ENCODE peak calls at places on chromosome 10, in eight cellular contexts. R, G, V, K, E, S, L and Z are unnamed samples.

GRCh38 chr10:128577958-128578750 is 451.9 kb upstream of the MKI67 start:
- DNase-seq in R (no peak), G (no peak), V (no peak), K (no peak), E (no peak), S (no peak), L (no peak), Z (no peak)

GRCh38 chr10:115417585-115418265 is 324.6 kb downstream of the ATRNL1 start:
- DNase-seq in R (peak; percentile 72), G (no peak), V (peak; percentile 47), K (no peak), E (peak; percentile 53), S (no peak), L (peak; percentile 72), Z (peak; percentile 23)

GRCh38 chr10:124604214-124605000 is 139.8 kb downstream of the FAM53B start:
- DNase-seq in R (no peak), G (no peak), V (no peak), K (peak; percentile 5), E (peak; percentile 72), S (peak; percentile 23), L (no peak), Z (no peak)

GRCh38 chr10:103699611-103700435 is 155.6 kb downstream of the SH3PXD2A start:
- DNase-seq in R (no peak), G (no peak), V (no peak), K (no peak), E (no peak), S (no peak), L (no peak), Z (no peak)

GRCh38 chr10:102408728-102409603 is 9.6 kb downstream of the PSD start:
- DNase-seq in R (peak; percentile 82), G (no peak), V (no peak), K (no peak), E (no peak), S (no peak), L (no peak), Z (no peak)

GRCh38 chr10:7705341-7705740 is 2.2 kb downstream of the ITIH2 start:
- DNase-seq in R (no peak), G (no peak), V (no peak), K (no peak), E (no peak), S (no peak), L (no peak), Z (no peak)

GRCh38 chr10:128000660-128001059 is 93.8 kb downstream of the PTPRE start:
- DNase-seq in R (no peak), G (no peak), V (no peak), K (peak; percentile 56), E (no peak), S (no peak), L (no peak), Z (peak; percentile 79)

GRCh38 chr10:103768345-103768744 is 87.0 kb downstream of the SH3PXD2A start:
- DNase-seq in R (no peak), G (no peak), V (no peak), K (no peak), E (no peak), S (no peak), L (no peak), Z (no peak)

GRCh38 chr10:5043716-5044115 is 40.1 kb upstream of the AKR1C2 start:
- DNase-seq in R (peak; percentile 69), G (peak; percentile 66), V (no peak), K (no peak), E (no peak), S (no peak), L (no peak), Z (no peak)

GRCh38 chr10:78991187-78991586 is 77.6 kb upstream of the ZMIZ1 start:
- DNase-seq in R (no peak), G (no peak), V (peak; percentile 77), K (no peak), E (no peak), S (no peak), L (peak; percentile 20), Z (no peak)

GRCh38 chr10:100534726-100535125 is 1.0 kb upstream of the HIF1AN start:
- DNase-seq in R (no peak), G (no peak), V (no peak), K (no peak), E (peak; percentile 71), S (no peak), L (no peak), Z (no peak)

GRCh38 chr10:110827872-110828271 is 43.9 kb upstream of the PDCD4 start:
- DNase-seq in R (no peak), G (no peak), V (no peak), K (no peak), E (no peak), S (no peak), L (no peak), Z (no peak)

GRCh38 chr10:103069453-103070331 is 123.4 kb downstream of the NT5C2 start:
- DNase-seq in R (peak; percentile 64), G (peak; percentile 62), V (peak; percentile 68), K (peak; percentile 36), E (peak; percentile 81), S (peak; percentile 30), L (peak; percentile 83), Z (no peak)

GRCh38 chr10:34415039-34415438 is 400.1 kb downstream of the PARD3 start:
- DNase-seq in R (no peak), G (no peak), V (no peak), K (no peak), E (no peak), S (no peak), L (no peak), Z (no peak)

DNA sequence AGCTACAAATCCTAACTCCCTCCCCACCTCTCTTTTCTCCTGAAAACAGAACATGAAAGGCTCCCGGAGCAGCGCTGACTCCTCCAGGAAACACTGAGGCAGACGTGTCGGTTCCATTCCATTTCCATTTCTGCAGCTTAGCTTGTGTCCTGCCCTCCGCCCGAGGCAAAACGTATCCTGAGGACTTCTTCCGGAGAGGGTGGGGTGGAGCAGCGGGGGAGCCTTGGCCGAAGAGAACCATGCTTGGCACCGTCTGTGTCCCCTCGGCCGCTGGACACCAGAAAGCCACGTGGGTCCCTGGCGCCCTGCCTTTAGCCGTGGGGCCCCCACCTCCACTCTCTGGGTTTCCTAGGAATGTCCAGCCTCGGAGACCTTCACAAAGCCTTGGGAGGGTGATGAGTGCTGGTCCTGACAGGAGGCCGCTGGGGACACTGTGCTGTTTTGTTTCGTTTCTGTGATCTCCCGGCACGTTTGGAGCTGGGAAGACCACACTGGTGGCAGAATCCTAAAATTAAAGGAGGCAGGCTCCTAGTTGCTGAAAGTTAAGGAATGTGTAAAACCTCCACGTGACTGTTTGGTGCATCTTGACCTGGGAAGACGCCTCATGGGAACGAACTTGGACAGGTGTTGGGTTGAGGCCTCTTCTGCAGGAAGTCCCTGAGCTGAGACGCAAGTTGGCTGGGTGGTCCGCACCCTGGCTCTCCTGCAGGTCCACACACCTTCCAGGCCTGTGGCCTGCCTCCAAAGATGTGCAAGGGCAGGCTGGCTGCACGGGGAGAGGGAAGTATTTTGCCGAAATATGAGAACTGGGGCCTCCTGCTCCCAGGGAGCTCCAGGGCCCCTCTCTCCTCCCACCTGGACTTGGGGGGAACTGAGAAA is 30.4 kb downstream of the PFKFB3 start:
- DNase-seq in R (no peak), G (no peak), V (no peak), K (no peak), E (no peak), S (no peak), L (no peak), Z (no peak)
- TF ChIP-seq CTCF in R (no peak), G (no peak), V (no peak), K (no peak), E (no peak), S (no peak), L (no peak), Z (no peak)

GRCh38 chr10:95285556-95285955 is 5.2 kb downstream of the PDLIM1 start:
- DNase-seq in R (no peak), G (no peak), V (no peak), K (no peak), E (no peak), S (no peak), L (no peak), Z (no peak)

GRCh38 chr10:95284807-95285206 is 6.0 kb downstream of the PDLIM1 start:
- DNase-seq in R (no peak), G (no peak), V (no peak), K (no peak), E (peak; percentile 33), S (no peak), L (peak; percentile 52), Z (no peak)

GRCh38 chr10:95287281-95287680 is 3.5 kb downstream of the PDLIM1 start:
- DNase-seq in R (peak; percentile 53), G (no peak), V (no peak), K (no peak), E (no peak), S (no peak), L (no peak), Z (no peak)

GRCh38 chr10:95288273-95288672 is 2.5 kb downstream of the PDLIM1 start:
- DNase-seq in R (no peak), G (no peak), V (no peak), K (no peak), E (no peak), S (no peak), L (no peak), Z (no peak)

DNA sequence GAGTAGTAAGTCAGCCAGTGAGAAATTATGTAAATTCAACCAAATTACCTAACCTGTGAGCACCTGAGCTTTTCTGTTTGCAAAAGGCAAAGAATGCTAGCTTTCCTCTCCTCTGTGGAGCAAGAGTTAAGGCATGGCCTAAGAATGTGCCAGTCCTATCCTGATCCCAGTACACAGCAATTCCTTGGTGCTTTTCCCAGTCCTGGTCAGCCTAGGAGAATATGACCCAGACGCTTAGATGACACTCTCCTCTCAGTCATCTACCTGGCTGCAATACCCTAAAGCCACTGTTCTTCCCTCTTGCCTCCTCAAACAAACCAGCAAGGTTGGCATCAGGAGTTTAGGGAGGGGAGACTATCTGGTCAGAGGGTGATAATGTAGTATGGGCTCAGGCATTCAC is 4.1 kb downstream of the PDLIM1 start:
- DNase-seq in R (no peak), G (no peak), V (no peak), K (no peak), E (no peak), S (no peak), L (no peak), Z (no peak)
- TF ChIP-seq CTCF in R (no peak), G (no peak), V (no peak), K (no peak), E (no peak), S (no peak), L (no peak), Z (no peak)

DNA sequence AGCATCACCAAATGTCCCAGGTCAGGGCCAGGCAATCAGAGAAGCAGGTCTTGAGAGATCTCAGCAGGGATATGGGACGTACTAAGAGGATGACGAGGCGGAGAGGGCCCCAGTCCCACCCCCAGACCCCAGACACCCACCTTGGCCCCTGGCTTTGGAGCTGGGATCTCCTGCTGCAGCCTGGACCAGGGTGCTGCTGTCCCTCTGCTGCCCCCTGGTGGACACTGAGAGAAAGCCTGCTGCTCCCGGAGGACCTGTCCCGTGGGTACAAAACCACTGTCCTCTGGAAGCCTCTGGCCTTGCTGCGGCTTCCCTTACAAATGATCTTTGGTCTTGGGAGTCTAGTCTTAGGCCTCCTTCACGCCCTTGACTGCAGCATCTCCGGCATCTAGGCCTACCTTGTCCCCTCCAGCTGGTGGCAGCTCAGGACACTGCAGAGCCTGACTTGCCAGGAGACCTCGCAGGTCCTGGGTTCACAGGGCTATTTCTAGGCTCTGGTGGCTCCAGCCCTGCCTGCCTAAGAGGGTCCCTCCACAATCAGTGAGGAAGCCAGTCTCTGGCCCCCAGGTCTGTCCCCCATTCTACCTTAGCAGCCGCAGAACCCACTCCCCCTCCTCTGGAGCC is 97.1 kb downstream of the RGS10 start:
- DNase-seq in R (peak; percentile 82), G (peak; percentile 74), V (peak; percentile 81), K (peak; percentile 85), E (peak; percentile 82), S (peak; percentile 84), L (peak; percentile 87), Z (peak; percentile 16)
- TF ChIP-seq CTCF in R (peak; percentile 94), G (peak; percentile 95), V (peak; percentile 97), K (peak; percentile 98), E (peak; percentile 92), S (peak; percentile 96), L (peak; percentile 98), Z (peak; percentile 93)

GRCh38 chr10:63887026-63887589 is 365.9 kb downstream of the REEP3 start:
- DNase-seq in R (peak; percentile 5), G (no peak), V (no peak), K (no peak), E (no peak), S (no peak), L (no peak), Z (no peak)
- TF ChIP-seq CTCF in R (peak; percentile 4), G (no peak), V (no peak), K (no peak), E (peak; percentile 33), S (no peak), L (no peak), Z (peak; percentile 40)